ENCODE peak calls at places on chromosome 16, in seven cellular contexts. One of them, this sample, is unnamed.

GRCh38 chr16:24993722-24994686 is 21.2 kb downstream of the ARHGAP17 start:
- DNase-seq in HepG2: peak; percentile 99
- DNase-seq in trophoblast cell: peak; percentile 19
- DNase-seq in OCI-LY7: no peak
- DNase-seq in endothelial cell of umbilical vein: peak; percentile 74
- DNase-seq in fibroblast of lung: peak; percentile 90
- DNase-seq in HCT116: peak; percentile 54
- DNase-seq in this sample: no peak

GRCh38 chr16:9797306-9797705 is 384.9 kb downstream of the GRIN2A start:
- DNase-seq in trophoblast cell: peak; percentile 63
- DNase-seq in HepG2: peak; percentile 13
- DNase-seq in fibroblast of lung: no peak
- DNase-seq in endothelial cell of umbilical vein: peak; percentile 78
- DNase-seq in OCI-LY7: no peak
- DNase-seq in HCT116: no peak
- DNase-seq in this sample: no peak

GRCh38 chr16:74026373-74027281 is 270.0 kb upstream of the PSMD7 start:
- DNase-seq in HCT116: no peak
- DNase-seq in trophoblast cell: no peak
- DNase-seq in HepG2: no peak
- DNase-seq in OCI-LY7: no peak
- DNase-seq in endothelial cell of umbilical vein: no peak
- DNase-seq in fibroblast of lung: no peak
- DNase-seq in this sample: peak; percentile 71

GRCh38 chr16:3561626-3562025 is 15.6 kb downstream of the NLRC3 start:
- DNase-seq in endothelial cell of umbilical vein: no peak
- DNase-seq in HCT116: no peak
- DNase-seq in fibroblast of lung: no peak
- DNase-seq in OCI-LY7: no peak
- DNase-seq in HepG2: no peak
- DNase-seq in trophoblast cell: no peak
- DNase-seq in this sample: no peak

GRCh38 chr16:20178297-20178696 is 104.6 kb upstream of the GPR139 start:
- DNase-seq in fibroblast of lung: no peak
- DNase-seq in trophoblast cell: no peak
- DNase-seq in HCT116: no peak
- DNase-seq in HepG2: no peak
- DNase-seq in OCI-LY7: no peak
- DNase-seq in endothelial cell of umbilical vein: no peak
- DNase-seq in this sample: no peak

GRCh38 chr16:52861614-52862022 is 191.1 kb downstream of the CHD9NB start:
- DNase-seq in OCI-LY7: no peak
- DNase-seq in endothelial cell of umbilical vein: no peak
- DNase-seq in trophoblast cell: peak; percentile 45
- DNase-seq in HepG2: peak; percentile 65
- DNase-seq in fibroblast of lung: peak; percentile 49
- DNase-seq in HCT116: peak; percentile 4
- DNase-seq in this sample: no peak

GRCh38 chr16:22123146-22123545 is 30.8 kb downstream of the VWA3A start:
- DNase-seq in trophoblast cell: no peak
- DNase-seq in HCT116: peak; percentile 2
- DNase-seq in endothelial cell of umbilical vein: no peak
- DNase-seq in fibroblast of lung: no peak
- DNase-seq in HepG2: no peak
- DNase-seq in OCI-LY7: no peak
- DNase-seq in this sample: no peak

GRCh38 chr16:85151603-85152413 is 39.5 kb upstream of the CIBAR2 start:
- DNase-seq in OCI-LY7: no peak
- DNase-seq in endothelial cell of umbilical vein: peak; percentile 62
- DNase-seq in fibroblast of lung: peak; percentile 84
- DNase-seq in HepG2: no peak
- DNase-seq in trophoblast cell: no peak
- DNase-seq in HCT116: no peak
- DNase-seq in this sample: no peak

GRCh38 chr16:23408242-23409201 is 44.5 kb downstream of the COG7 start:
- DNase-seq in HCT116: no peak
- DNase-seq in OCI-LY7: no peak
- DNase-seq in HepG2: no peak
- DNase-seq in endothelial cell of umbilical vein: no peak
- DNase-seq in trophoblast cell: peak; percentile 42
- DNase-seq in fibroblast of lung: peak; percentile 76
- DNase-seq in this sample: no peak

GRCh38 chr16:84851192-84852127 is 31.7 kb downstream of the CRISPLD2 start:
- DNase-seq in trophoblast cell: peak; percentile 78
- DNase-seq in fibroblast of lung: peak; percentile 96
- DNase-seq in endothelial cell of umbilical vein: no peak
- DNase-seq in HepG2: peak; percentile 94
- DNase-seq in HCT116: no peak
- DNase-seq in OCI-LY7: no peak
- DNase-seq in this sample: no peak

GRCh38 chr16:75377971-75378386 is 55.3 kb downstream of the CFDP1 start:
- DNase-seq in HepG2: no peak
- DNase-seq in OCI-LY7: no peak
- DNase-seq in HCT116: no peak
- DNase-seq in trophoblast cell: peak; percentile 94
- DNase-seq in fibroblast of lung: peak; percentile 91
- DNase-seq in endothelial cell of umbilical vein: peak; percentile 97
- DNase-seq in this sample: peak; percentile 39

GRCh38 chr16:85303354-85303883 is 191.1 kb upstream of the CIBAR2 start:
- DNase-seq in HCT116: peak; percentile 65
- DNase-seq in trophoblast cell: peak; percentile 85
- DNase-seq in fibroblast of lung: no peak
- DNase-seq in endothelial cell of umbilical vein: peak; percentile 44
- DNase-seq in OCI-LY7: peak; percentile 85
- DNase-seq in HepG2: peak; percentile 28
- DNase-seq in this sample: peak; percentile 86

GRCh38 chr16:81610144-81610842 is 165.7 kb downstream of the CMIP start:
- DNase-seq in endothelial cell of umbilical vein: peak; percentile 77
- DNase-seq in fibroblast of lung: peak; percentile 75
- DNase-seq in HepG2: no peak
- DNase-seq in trophoblast cell: no peak
- DNase-seq in HCT116: no peak
- DNase-seq in OCI-LY7: no peak
- DNase-seq in this sample: no peak

GRCh38 chr16:69077251-69077650 is 28.2 kb upstream of the HAS3 start:
- DNase-seq in fibroblast of lung: no peak
- DNase-seq in trophoblast cell: no peak
- DNase-seq in HCT116: peak; percentile 87
- DNase-seq in OCI-LY7: no peak
- DNase-seq in HepG2: no peak
- DNase-seq in endothelial cell of umbilical vein: no peak
- DNase-seq in this sample: no peak
- H2AFZ ChIP-seq in fibroblast of lung: no peak overlapping the region
- H2AFZ ChIP-seq in trophoblast cell: no peak overlapping the region
- H2AFZ ChIP-seq in HCT116: no peak overlapping the region
- H2AFZ ChIP-seq in OCI-LY7: no peak overlapping the region
- H2AFZ ChIP-seq in HepG2: no peak overlapping the region
- H2AFZ ChIP-seq in endothelial cell of umbilical vein: no peak overlapping the region
- H2AFZ ChIP-seq in this sample: no peak overlapping the region

DNA sequence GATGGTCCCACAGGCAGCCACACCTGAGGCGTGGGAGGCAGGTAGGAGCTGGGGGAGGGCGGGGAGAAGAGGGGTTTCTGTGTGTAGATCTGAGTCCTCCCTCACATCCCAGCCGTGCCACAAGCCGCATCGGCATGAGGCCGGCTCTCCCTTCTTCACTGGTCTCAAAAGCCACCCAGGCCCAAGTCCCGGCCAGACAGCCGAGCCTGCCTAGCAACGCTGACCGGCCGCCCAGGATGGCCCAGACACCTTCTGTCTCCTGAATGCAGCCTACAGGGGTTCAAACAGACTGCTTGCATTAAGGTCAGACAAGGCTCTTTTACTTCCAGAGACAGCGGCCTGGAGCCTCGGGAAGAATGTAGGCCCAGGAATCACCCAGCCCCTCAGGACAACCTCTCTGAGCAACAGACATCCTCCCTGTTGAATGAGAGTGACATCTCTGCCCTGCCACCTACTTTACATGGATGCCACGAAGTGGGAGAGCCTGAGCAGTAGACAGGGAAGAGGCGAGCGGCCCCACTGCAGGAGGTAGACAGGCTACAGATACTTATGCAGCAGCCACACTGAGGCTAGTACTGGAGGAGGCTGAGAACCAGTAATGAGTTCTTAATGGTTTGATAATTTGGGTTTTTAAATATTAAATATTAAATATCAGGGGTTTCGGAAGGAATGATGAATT is 69.6 kb downstream of the N4BP1 start:
- DNase-seq in endothelial cell of umbilical vein: no peak
- DNase-seq in HepG2: no peak
- DNase-seq in trophoblast cell: no peak
- DNase-seq in fibroblast of lung: no peak
- DNase-seq in HCT116: no peak
- DNase-seq in OCI-LY7: no peak
- DNase-seq in this sample: no peak
- H2AFZ ChIP-seq in endothelial cell of umbilical vein: no peak overlapping the region
- H2AFZ ChIP-seq in HepG2: no peak overlapping the region
- H2AFZ ChIP-seq in trophoblast cell: no peak overlapping the region
- H2AFZ ChIP-seq in fibroblast of lung: no peak overlapping the region
- H2AFZ ChIP-seq in HCT116: no peak overlapping the region
- H2AFZ ChIP-seq in OCI-LY7: no peak overlapping the region
- H2AFZ ChIP-seq in this sample: no peak overlapping the region

GRCh38 chr16:11242658-11243057 is 13.3 kb downstream of the SOCS1 start:
- DNase-seq in endothelial cell of umbilical vein: no peak
- DNase-seq in HepG2: no peak
- DNase-seq in fibroblast of lung: no peak
- DNase-seq in trophoblast cell: no peak
- DNase-seq in OCI-LY7: no peak
- DNase-seq in HCT116: no peak
- DNase-seq in this sample: no peak

GRCh38 chr16:11249233-11250061 is 6.6 kb downstream of the SOCS1 start:
- DNase-seq in fibroblast of lung: no peak
- DNase-seq in HCT116: no peak
- DNase-seq in OCI-LY7: no peak
- DNase-seq in HepG2: no peak
- DNase-seq in trophoblast cell: no peak
- DNase-seq in endothelial cell of umbilical vein: no peak
- DNase-seq in this sample: no peak

GRCh38 chr16:11248133-11248532 is 7.9 kb downstream of the SOCS1 start:
- DNase-seq in HCT116: no peak
- DNase-seq in OCI-LY7: no peak
- DNase-seq in trophoblast cell: no peak
- DNase-seq in fibroblast of lung: no peak
- DNase-seq in HepG2: no peak
- DNase-seq in endothelial cell of umbilical vein: no peak
- DNase-seq in this sample: no peak

GRCh38 chr16:11245222-11245737 is 10.7 kb downstream of the SOCS1 start:
- DNase-seq in trophoblast cell: no peak
- DNase-seq in endothelial cell of umbilical vein: no peak
- DNase-seq in HCT116: no peak
- DNase-seq in fibroblast of lung: no peak
- DNase-seq in HepG2: no peak
- DNase-seq in OCI-LY7: no peak
- DNase-seq in this sample: no peak

DNA sequence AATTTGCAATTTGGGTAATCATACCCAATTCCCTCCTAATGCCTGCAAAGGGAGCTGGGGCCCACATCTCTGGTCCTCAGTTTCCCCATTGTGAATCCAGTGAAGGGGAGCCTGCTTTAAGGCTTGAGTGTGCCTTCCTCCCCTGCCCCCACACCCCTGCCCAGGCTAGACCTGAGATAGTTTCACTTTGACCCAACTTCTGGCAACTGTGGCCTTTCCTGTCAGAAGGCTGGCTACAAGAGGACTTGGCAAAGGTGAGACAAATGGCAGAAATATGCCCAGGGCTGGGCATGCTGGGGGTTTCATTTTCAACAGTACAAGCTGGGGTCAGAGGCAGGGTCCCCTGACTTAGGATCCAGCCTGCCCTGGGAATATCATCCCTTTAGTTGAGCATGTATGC is 10.0 kb downstream of the SOCS1 start:
- DNase-seq in HCT116: no peak
- DNase-seq in OCI-LY7: no peak
- DNase-seq in trophoblast cell: no peak
- DNase-seq in endothelial cell of umbilical vein: no peak
- DNase-seq in fibroblast of lung: no peak
- DNase-seq in HepG2: no peak
- DNase-seq in this sample: no peak
- H2AFZ ChIP-seq in HCT116: no peak overlapping the region
- H2AFZ ChIP-seq in OCI-LY7: no peak overlapping the region
- H2AFZ ChIP-seq in trophoblast cell: no peak overlapping the region
- H2AFZ ChIP-seq in endothelial cell of umbilical vein: no peak overlapping the region
- H2AFZ ChIP-seq in fibroblast of lung: no peak overlapping the region
- H2AFZ ChIP-seq in HepG2: no peak overlapping the region
- H2AFZ ChIP-seq in this sample: no peak overlapping the region

GRCh38 chr16:16021988-16022682 is 72.7 kb downstream of the ABCC1 start:
- DNase-seq in HepG2: peak; percentile 88
- DNase-seq in endothelial cell of umbilical vein: peak; percentile 96
- DNase-seq in fibroblast of lung: peak; percentile 98
- DNase-seq in HCT116: peak; percentile 81
- DNase-seq in OCI-LY7: peak; percentile 60
- DNase-seq in trophoblast cell: peak; percentile 93
- DNase-seq in this sample: peak; percentile 60
- H2AFZ ChIP-seq in HepG2: no peak overlapping the region
- H2AFZ ChIP-seq in endothelial cell of umbilical vein: no peak overlapping the region
- H2AFZ ChIP-seq in fibroblast of lung: no peak overlapping the region
- H2AFZ ChIP-seq in HCT116: no peak overlapping the region
- H2AFZ ChIP-seq in OCI-LY7: no peak overlapping the region
- H2AFZ ChIP-seq in trophoblast cell: no peak overlapping the region
- H2AFZ ChIP-seq in this sample: no peak overlapping the region

DNA sequence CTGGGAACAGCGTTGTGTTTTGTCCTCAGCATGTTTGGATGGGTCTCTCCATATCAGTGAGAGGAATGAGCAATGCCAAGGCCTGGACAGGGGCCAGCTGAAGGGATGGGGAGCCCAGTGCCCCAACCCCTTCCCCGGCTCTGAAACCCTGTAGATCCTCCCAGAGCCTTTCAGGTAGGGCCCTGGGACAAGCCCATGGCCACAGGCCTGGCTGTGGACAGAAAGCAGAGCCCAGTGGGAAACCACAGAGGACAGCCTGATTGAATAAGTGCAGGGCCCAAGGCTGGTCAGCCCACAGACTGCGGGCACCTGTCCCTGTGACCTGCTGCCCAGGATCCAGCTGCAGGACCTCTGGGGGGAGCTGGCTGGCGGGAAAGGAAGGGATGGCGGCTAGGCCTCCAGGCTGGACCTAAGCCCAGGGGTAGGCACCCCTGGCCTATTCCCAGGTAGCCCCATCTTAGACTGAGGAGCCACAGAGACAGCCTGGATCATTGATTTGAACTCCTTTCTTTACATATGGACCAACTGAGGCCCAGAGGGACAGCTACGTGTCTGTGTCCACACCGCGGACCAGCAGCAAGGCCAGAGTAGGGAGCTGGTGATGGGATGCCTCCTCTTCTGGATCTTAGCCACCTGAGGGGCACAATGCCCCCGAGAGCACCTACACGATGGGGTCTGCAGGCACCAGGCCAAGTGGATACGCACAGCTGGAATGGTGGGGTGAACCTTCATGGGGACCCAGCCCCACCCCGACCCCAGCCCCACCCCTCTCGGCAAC is 1.3 kb downstream of the CCDC102A start:
- DNase-seq in endothelial cell of umbilical vein: no peak
- DNase-seq in trophoblast cell: no peak
- DNase-seq in fibroblast of lung: no peak
- DNase-seq in OCI-LY7: no peak
- DNase-seq in HCT116: no peak
- DNase-seq in HepG2: no peak
- DNase-seq in this sample: peak; percentile 26
- H2AFZ ChIP-seq in endothelial cell of umbilical vein: no peak overlapping the region
- H2AFZ ChIP-seq in trophoblast cell: no peak overlapping the region
- H2AFZ ChIP-seq in fibroblast of lung: no peak overlapping the region
- H2AFZ ChIP-seq in OCI-LY7: no peak overlapping the region
- H2AFZ ChIP-seq in HCT116: no peak overlapping the region
- H2AFZ ChIP-seq in HepG2: no peak overlapping the region
- H2AFZ ChIP-seq in this sample: no peak overlapping the region

This sample was measured in H9.